ENCODE peak calls at places on chromosome X, in four cellular contexts. Z is psoas muscle, R is IMR-90, S is sigmoid colon. G is an unnamed sample.

GRCh38 chrX:39936886-39937770 is 160.6 kb downstream of the BCOR start:
- DNase-seq in Z (no peak), R (no peak), S (no peak), G (no peak)

GRCh38 chrX:38341442-38341841 is 11.0 kb upstream of the OTC start:
- DNase-seq in Z (no peak), R (no peak), S (no peak), G (no peak)

GRCh38 chrX:149563359-149563758 is 13.6 kb upstream of the HSFX3 start:
- DNase-seq in Z (no peak), R (no peak), S (no peak), G (no peak)

GRCh38 chrX:45422216-45422925 is 221.7 kb upstream of the DIPK2B start:
- DNase-seq in Z (no peak), R (no peak), S (no peak), G (no peak)

GRCh38 chrX:85685843-85686242 is 306.4 kb upstream of the POF1B start:
- DNase-seq in Z (no peak), R (no peak), S (no peak), G (no peak)

GRCh38 chrX:42837092-42837726 is 59.2 kb upstream of the PPP1R2C start:
- DNase-seq in Z (no peak), R (no peak), S (no peak), G (no peak)

GRCh38 chrX:119685225-119686066 is 7.5 kb downstream of the SEPTIN6 start:
- DNase-seq in Z (no peak), R (no peak), S (peak; percentile 73), G (no peak)

GRCh38 chrX:153582896-153583295 is 16.0 kb downstream of the CCNQ start:
- DNase-seq in Z (no peak), R (peak; percentile 37), S (no peak), G (no peak)

GRCh38 chrX:148741441-148741840 is 241.0 kb downstream of the AFF2 start:
- DNase-seq in Z (no peak), R (no peak), S (no peak), G (peak; percentile 34)

GRCh38 chrX:69154051-69154450 is 11.2 kb downstream of the PJA1 start:
- DNase-seq in Z (no peak), R (no peak), S (no peak), G (peak; percentile 3)

GRCh38 chrX:118864063-118864630 is 40.5 kb downstream of the ZCCHC12 start:
- DNase-seq in Z (no peak), R (no peak), S (no peak), G (no peak)

GRCh38 chrX:152905081-152905420 is 7.2 kb downstream of the ZNF185 start:
- DNase-seq in Z (no peak), R (no peak), S (no peak), G (no peak)

GRCh38 chrX:57752866-57753265 is 72.8 kb upstream of the NLRP2B start:
- DNase-seq in Z (no peak), R (no peak), S (no peak), G (peak; percentile 29)

GRCh38 chrX:8813036-8813435 is 11.9 kb upstream of the FAM9A start:
- DNase-seq in Z (no peak), R (no peak), S (no peak), G (no peak)

GRCh38 chrX:16577483-16578029 is 72.4 kb upstream of the S100G start:
- DNase-seq in Z (no peak), R (no peak), S (no peak), G (no peak)

GRCh38 chrX:111353810-111354209 is 58.2 kb downstream of the DCX start:
- DNase-seq in Z (no peak), R (no peak), S (no peak), G (no peak)

GRCh38 chrX:25925956-25926355 is 212.2 kb upstream of the MAGEB18 start:
- DNase-seq in Z (no peak), R (no peak), S (no peak), G (no peak)

GRCh38 chrX:72308566-72309296 is 3.0 kb upstream of the CITED1 start:
- DNase-seq in Z (peak; percentile 61), R (peak; percentile 50), S (peak; percentile 79), G (peak; percentile 82)

G was measured in H9.